ENCODE peak calls at places on chromosomes 1 and 21, in seven cellular contexts. One of them, this sample, is unnamed.

GRCh38 chr1:99268021-99268420 is 3.7 kb downstream of the PLPPR4 start:
- DNase-seq in upper lobe of right lung: no peak
- DNase-seq in heart right ventricle: no peak
- DNase-seq in Caco-2: no peak
- DNase-seq in bronchial epithelial cell: no peak
- DNase-seq in PC-3: no peak
- DNase-seq in neural crest cell: no peak
- DNase-seq in this sample: no peak

GRCh38 chr1:94334156-94334555 is 84.0 kb upstream of the ABCD3 start:
- DNase-seq in bronchial epithelial cell: no peak
- DNase-seq in Caco-2: no peak
- DNase-seq in heart right ventricle: no peak
- DNase-seq in upper lobe of right lung: no peak
- DNase-seq in PC-3: no peak
- DNase-seq in neural crest cell: no peak
- DNase-seq in this sample: no peak

GRCh38 chr1:157090196-157090647 is 9.4 kb downstream of the ETV3L start:
- DNase-seq in bronchial epithelial cell: peak
- DNase-seq in upper lobe of right lung: peak
- DNase-seq in heart right ventricle: peak
- DNase-seq in PC-3: peak
- DNase-seq in Caco-2: peak
- DNase-seq in neural crest cell: peak
- DNase-seq in this sample: peak

GRCh38 chr1:247322437-247322836 is 9.2 kb downstream of the ZNF496 start:
- DNase-seq in PC-3: no peak
- DNase-seq in upper lobe of right lung: no peak
- DNase-seq in heart right ventricle: no peak
- DNase-seq in neural crest cell: no peak
- DNase-seq in Caco-2: no peak
- DNase-seq in bronchial epithelial cell: no peak
- DNase-seq in this sample: no peak

GRCh38 chr1:230403442-230403841 is 22.7 kb downstream of the PGBD5 start:
- DNase-seq in upper lobe of right lung: no peak
- DNase-seq in PC-3: no peak
- DNase-seq in bronchial epithelial cell: no peak
- DNase-seq in Caco-2: no peak
- DNase-seq in heart right ventricle: no peak
- DNase-seq in neural crest cell: no peak
- DNase-seq in this sample: no peak

GRCh38 chr21:43624343-43624742 is 34.9 kb downstream of the HSF2BP start:
- DNase-seq in Caco-2: no peak
- DNase-seq in neural crest cell: no peak
- DNase-seq in heart right ventricle: no peak
- DNase-seq in bronchial epithelial cell: no peak
- DNase-seq in upper lobe of right lung: no peak
- DNase-seq in PC-3: no peak
- DNase-seq in this sample: no peak

GRCh38 chr1:119674835-119675289 is 26.8 kb upstream of the ZNF697 start:
- DNase-seq in upper lobe of right lung: no peak
- DNase-seq in neural crest cell: no peak
- DNase-seq in PC-3: peak
- DNase-seq in bronchial epithelial cell: peak
- DNase-seq in heart right ventricle: peak
- DNase-seq in Caco-2: no peak
- DNase-seq in this sample: no peak

GRCh38 chr1:27566462-27567182 is 37.3 kb downstream of the AHDC1 start:
- DNase-seq in heart right ventricle: no peak
- DNase-seq in Caco-2: no peak
- DNase-seq in upper lobe of right lung: no peak
- DNase-seq in neural crest cell: no peak
- DNase-seq in PC-3: no peak
- DNase-seq in bronchial epithelial cell: no peak
- DNase-seq in this sample: no peak

GRCh38 chr1:167159782-167160181 is 60.9 kb upstream of the POU2F1 start:
- DNase-seq in upper lobe of right lung: no peak
- DNase-seq in Caco-2: no peak
- DNase-seq in PC-3: no peak
- DNase-seq in bronchial epithelial cell: no peak
- DNase-seq in heart right ventricle: no peak
- DNase-seq in neural crest cell: no peak
- DNase-seq in this sample: no peak

GRCh38 chr1:17438977-17439249 is 564 bp downstream of the RCC2 start:
- DNase-seq in PC-3: no peak
- DNase-seq in neural crest cell: no peak
- DNase-seq in bronchial epithelial cell: no peak
- DNase-seq in upper lobe of right lung: no peak
- DNase-seq in heart right ventricle: no peak
- DNase-seq in Caco-2: no peak
- DNase-seq in this sample: no peak

GRCh38 chr1:6448749-6449631 is 17.0 kb downstream of the TNFRSF25 start:
- DNase-seq in PC-3: peak
- DNase-seq in bronchial epithelial cell: no peak
- DNase-seq in neural crest cell: peak
- DNase-seq in Caco-2: no peak
- DNase-seq in heart right ventricle: no peak
- DNase-seq in upper lobe of right lung: no peak
- DNase-seq in this sample: no peak
- TF ChIP-seq CTCF in PC-3: no peak
- TF ChIP-seq CTCF in bronchial epithelial cell: no peak
- TF ChIP-seq CTCF in neural crest cell: no peak
- TF ChIP-seq CTCF in Caco-2: no peak
- TF ChIP-seq CTCF in heart right ventricle: no peak
- TF ChIP-seq CTCF in upper lobe of right lung: no peak
- TF ChIP-seq CTCF in this sample: no peak

GRCh38 chr1:63923302-63923701 is 149.5 kb downstream of the ROR1 start:
- DNase-seq in neural crest cell: no peak
- DNase-seq in bronchial epithelial cell: no peak
- DNase-seq in heart right ventricle: no peak
- DNase-seq in PC-3: no peak
- DNase-seq in upper lobe of right lung: no peak
- DNase-seq in Caco-2: no peak
- DNase-seq in this sample: no peak
- TF ChIP-seq CTCF in neural crest cell: no peak
- TF ChIP-seq CTCF in bronchial epithelial cell: no peak
- TF ChIP-seq CTCF in heart right ventricle: no peak
- TF ChIP-seq CTCF in PC-3: no peak
- TF ChIP-seq CTCF in upper lobe of right lung: no peak
- TF ChIP-seq CTCF in Caco-2: no peak
- TF ChIP-seq CTCF in this sample: no peak

GRCh38 chr21:34133802-34134201 is 60.4 kb downstream of the MRPS6 start:
- DNase-seq in bronchial epithelial cell: no peak
- DNase-seq in heart right ventricle: no peak
- DNase-seq in upper lobe of right lung: no peak
- DNase-seq in PC-3: no peak
- DNase-seq in neural crest cell: no peak
- DNase-seq in Caco-2: peak
- DNase-seq in this sample: no peak
- TF ChIP-seq CTCF in bronchial epithelial cell: peak
- TF ChIP-seq CTCF in heart right ventricle: no peak
- TF ChIP-seq CTCF in upper lobe of right lung: peak
- TF ChIP-seq CTCF in PC-3: peak
- TF ChIP-seq CTCF in neural crest cell: peak
- TF ChIP-seq CTCF in Caco-2: peak
- TF ChIP-seq CTCF in this sample: peak

GRCh38 chr1:10419351-10419750 is 10.9 kb upstream of the CENPS start:
- DNase-seq in PC-3: no peak
- DNase-seq in upper lobe of right lung: no peak
- DNase-seq in Caco-2: no peak
- DNase-seq in neural crest cell: no peak
- DNase-seq in heart right ventricle: no peak
- DNase-seq in bronchial epithelial cell: no peak
- DNase-seq in this sample: no peak

GRCh38 chr1:10424651-10425050 is 5.6 kb upstream of the CENPS start:
- DNase-seq in PC-3: no peak
- DNase-seq in upper lobe of right lung: no peak
- DNase-seq in neural crest cell: no peak
- DNase-seq in heart right ventricle: no peak
- DNase-seq in Caco-2: no peak
- DNase-seq in bronchial epithelial cell: no peak
- DNase-seq in this sample: no peak

GRCh38 chr1:10421637-10422036 is 8.6 kb upstream of the CENPS start:
- DNase-seq in bronchial epithelial cell: no peak
- DNase-seq in upper lobe of right lung: no peak
- DNase-seq in neural crest cell: no peak
- DNase-seq in PC-3: no peak
- DNase-seq in Caco-2: no peak
- DNase-seq in heart right ventricle: no peak
- DNase-seq in this sample: no peak

GRCh38 chr1:10428956-10429355 is 1.3 kb upstream of the CENPS start:
- DNase-seq in Caco-2: no peak
- DNase-seq in neural crest cell: no peak
- DNase-seq in bronchial epithelial cell: no peak
- DNase-seq in heart right ventricle: no peak
- DNase-seq in upper lobe of right lung: no peak
- DNase-seq in PC-3: no peak
- DNase-seq in this sample: no peak

DNA sequence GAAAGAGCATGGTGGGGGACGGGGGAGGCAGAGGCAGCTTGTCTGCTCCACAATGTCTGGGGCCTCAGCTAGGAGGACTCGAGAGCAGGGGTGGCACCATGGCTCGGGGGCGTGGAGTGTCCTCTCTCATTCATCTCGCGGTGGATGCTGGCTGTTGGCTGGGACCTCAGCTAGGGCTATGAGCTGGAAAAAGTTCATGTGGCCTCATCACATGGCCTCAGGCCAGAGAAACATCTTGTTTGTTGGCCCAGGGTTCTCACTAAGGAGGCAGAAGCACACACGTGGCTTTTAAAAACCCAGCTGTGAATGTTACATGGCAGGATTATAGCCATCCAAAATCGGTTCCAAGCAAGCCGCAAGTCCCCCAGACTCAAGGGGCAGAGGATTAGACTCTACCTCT is 6.2 kb upstream of the CENPS start:
- DNase-seq in Caco-2: no peak
- DNase-seq in PC-3: no peak
- DNase-seq in heart right ventricle: peak
- DNase-seq in upper lobe of right lung: no peak
- DNase-seq in neural crest cell: no peak
- DNase-seq in bronchial epithelial cell: no peak
- DNase-seq in this sample: no peak
- TF ChIP-seq CTCF in Caco-2: no peak
- TF ChIP-seq CTCF in PC-3: no peak
- TF ChIP-seq CTCF in heart right ventricle: no peak
- TF ChIP-seq CTCF in upper lobe of right lung: no peak
- TF ChIP-seq CTCF in neural crest cell: no peak
- TF ChIP-seq CTCF in bronchial epithelial cell: no peak
- TF ChIP-seq CTCF in this sample: no peak

GRCh38 chr1:150926094-150926741 is at the start of gene SETDB1:
- DNase-seq in neural crest cell: peak
- DNase-seq in PC-3: peak
- DNase-seq in bronchial epithelial cell: peak
- DNase-seq in Caco-2: peak
- DNase-seq in heart right ventricle: peak
- DNase-seq in upper lobe of right lung: peak
- DNase-seq in this sample: peak
- TF ChIP-seq CTCF in neural crest cell: no peak
- TF ChIP-seq CTCF in PC-3: no peak
- TF ChIP-seq CTCF in bronchial epithelial cell: peak
- TF ChIP-seq CTCF in Caco-2: no peak
- TF ChIP-seq CTCF in heart right ventricle: no peak
- TF ChIP-seq CTCF in upper lobe of right lung: no peak
- TF ChIP-seq CTCF in this sample: no peak

GRCh38 chr1:59574085-59574484 is 240.7 kb upstream of the HOOK1 start:
- DNase-seq in Caco-2: no peak
- DNase-seq in PC-3: peak
- DNase-seq in upper lobe of right lung: no peak
- DNase-seq in bronchial epithelial cell: no peak
- DNase-seq in neural crest cell: no peak
- DNase-seq in heart right ventricle: no peak
- DNase-seq in this sample: no peak

GRCh38 chr1:59580257-59580656 is 234.5 kb upstream of the HOOK1 start:
- DNase-seq in bronchial epithelial cell: no peak
- DNase-seq in Caco-2: no peak
- DNase-seq in PC-3: no peak
- DNase-seq in neural crest cell: no peak
- DNase-seq in upper lobe of right lung: no peak
- DNase-seq in heart right ventricle: no peak
- DNase-seq in this sample: no peak

GRCh38 chr1:59577774-59578173 is 237.0 kb upstream of the HOOK1 start:
- DNase-seq in neural crest cell: no peak
- DNase-seq in heart right ventricle: no peak
- DNase-seq in Caco-2: no peak
- DNase-seq in PC-3: no peak
- DNase-seq in upper lobe of right lung: no peak
- DNase-seq in bronchial epithelial cell: no peak
- DNase-seq in this sample: no peak

DNA sequence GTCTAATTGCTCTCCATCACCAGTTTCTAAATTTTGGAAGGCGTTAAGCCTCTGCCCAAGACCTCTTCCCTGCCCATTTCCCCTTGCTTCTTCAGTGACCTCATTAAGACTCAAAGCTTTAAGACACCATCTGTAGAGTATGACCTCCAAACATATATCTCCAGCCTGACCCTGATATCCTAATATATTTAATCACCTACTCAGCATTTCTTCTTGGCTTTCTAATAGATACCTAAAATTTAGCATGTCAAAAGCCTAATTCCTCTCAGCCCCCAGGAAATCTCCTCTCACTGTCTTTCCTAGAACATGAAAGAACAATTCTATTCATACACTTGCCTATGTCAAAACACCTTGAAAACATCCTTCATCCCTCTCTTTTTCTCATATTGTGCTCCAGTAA is 235.5 kb upstream of the HOOK1 start:
- DNase-seq in PC-3: no peak
- DNase-seq in neural crest cell: no peak
- DNase-seq in bronchial epithelial cell: no peak
- DNase-seq in heart right ventricle: no peak
- DNase-seq in upper lobe of right lung: no peak
- DNase-seq in Caco-2: no peak
- DNase-seq in this sample: no peak
- TF ChIP-seq CTCF in PC-3: no peak
- TF ChIP-seq CTCF in neural crest cell: no peak
- TF ChIP-seq CTCF in bronchial epithelial cell: no peak
- TF ChIP-seq CTCF in heart right ventricle: no peak
- TF ChIP-seq CTCF in upper lobe of right lung: no peak
- TF ChIP-seq CTCF in Caco-2: no peak
- TF ChIP-seq CTCF in this sample: no peak

DNA sequence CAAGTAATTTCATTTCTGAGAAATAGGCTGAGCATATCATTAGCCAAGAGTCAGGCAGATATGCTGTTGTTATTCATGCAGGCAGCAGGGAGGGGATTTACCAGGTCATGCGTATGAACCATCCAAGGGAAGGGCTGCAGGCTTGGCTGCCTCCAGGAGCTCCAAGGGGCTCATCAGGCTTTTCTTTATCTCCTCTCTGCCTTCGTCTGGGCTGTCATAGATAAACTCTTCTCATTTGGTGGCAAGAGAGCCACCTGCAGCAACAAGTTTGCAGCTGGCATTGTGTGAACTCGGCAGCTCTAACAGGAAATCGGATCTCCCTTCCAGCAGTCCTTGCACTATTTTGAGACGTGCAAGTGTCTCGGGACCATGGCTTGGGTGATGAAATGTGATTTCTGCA is 7.5 kb downstream of the CCDC27 start:
- DNase-seq in heart right ventricle: no peak
- DNase-seq in neural crest cell: no peak
- DNase-seq in bronchial epithelial cell: no peak
- DNase-seq in Caco-2: no peak
- DNase-seq in PC-3: no peak
- DNase-seq in upper lobe of right lung: no peak
- DNase-seq in this sample: no peak
- TF ChIP-seq CTCF in heart right ventricle: no peak
- TF ChIP-seq CTCF in neural crest cell: no peak
- TF ChIP-seq CTCF in bronchial epithelial cell: no peak
- TF ChIP-seq CTCF in Caco-2: no peak
- TF ChIP-seq CTCF in PC-3: no peak
- TF ChIP-seq CTCF in upper lobe of right lung: no peak
- TF ChIP-seq CTCF in this sample: no peak